ENCODE peak calls at places on chromosomes 5 and 9, in nine cellular contexts. O, B, J, S, Y, V, C, X and L are unnamed samples. For H3K36me3, the result is how much of the 10 kb centered on the place peaks cover.

GRCh38 chr5:123610209-123610608 is 98.2 kb downstream of the CSNK1G3 start:
- DNase-seq in O (no peak), X (no peak), B (no peak), C (no peak), Y (no peak), V (peak), S (no peak), J (no peak), L (no peak)

GRCh38 chr9:93286252-93287188 is 102.6 kb downstream of the WNK2 start:
- DNase-seq in S (no peak), X (no peak), J (no peak), C (no peak), O (no peak), V (no peak), Y (no peak), B (no peak), L (no peak)

GRCh38 chr5:86665984-86666760 is 48.4 kb downstream of the COX7C start:
- DNase-seq in C (no peak), S (no peak), X (peak), J (no peak), B (peak), V (no peak), O (no peak), Y (no peak), L (peak)

GRCh38 chr5:54832066-54832465 is 153.3 kb downstream of the ESM1 start:
- DNase-seq in C (no peak), O (no peak), V (peak), J (no peak), X (no peak), Y (no peak), S (no peak), B (no peak), L (no peak)

GRCh38 chr9:97763884-97764283 is 66.7 kb upstream of the XPA start:
- DNase-seq in C (no peak), B (no peak), S (no peak), O (no peak), Y (no peak), J (no peak), X (no peak), V (no peak), L (no peak)

GRCh38 chr9:124222918-124223720 is 34.6 kb upstream of the NEK6 start:
- DNase-seq in X (peak), J (peak), Y (peak), B (peak), S (peak), O (peak), C (peak), V (peak), L (no peak)

GRCh38 chr5:180689071-180689694 is 39.8 kb upstream of the FLT4 start:
- DNase-seq in Y (no peak), C (no peak), V (no peak), O (no peak), J (no peak), S (no peak), B (no peak), X (no peak), L (no peak)

GRCh38 chr5:150671509-150672236 is 10.6 kb downstream of the MYOZ3 start:
- DNase-seq in O (no peak), Y (no peak), J (no peak), S (no peak), X (no peak), V (no peak), C (no peak), B (no peak), L (no peak)

GRCh38 chr5:43691275-43691674 is 88.3 kb downstream of the NNT start:
- DNase-seq in O (no peak), J (no peak), C (no peak), S (no peak), V (no peak), B (no peak), X (no peak), Y (no peak), L (no peak)

GRCh38 chr5:75734913-75735789 is 17.9 kb upstream of the POC5 start:
- DNase-seq in V (no peak), X (peak), S (peak), O (no peak), B (peak), Y (peak), J (no peak), C (no peak), L (no peak)

GRCh38 chr9:134059188-134059641 is 8.6 kb downstream of the BRD3 start:
- DNase-seq in J (no peak), C (no peak), S (no peak), B (peak), Y (no peak), V (no peak), X (peak), O (peak), L (no peak)

GRCh38 chr9:2824564-2824963 is 19.3 kb downstream of the PUM3 start:
- DNase-seq in V (no peak), J (no peak), B (no peak), O (no peak), X (no peak), S (no peak), Y (no peak), C (no peak), L (no peak)

GRCh38 chr5:12245429-12245828 is 341.2 kb upstream of the CTNND2 start:
- DNase-seq in V (no peak), C (no peak), J (no peak), S (no peak), Y (peak), X (no peak), O (no peak), B (no peak), L (no peak)

GRCh38 chr5:156411-157072 is 34.8 kb upstream of the LRRC14B start:
- DNase-seq in Y (no peak), C (no peak), J (no peak), S (no peak), B (peak), X (no peak), V (no peak), O (peak), L (no peak)

GRCh38 chr9:30714389-30714788 is 1670.1 kb upstream of the ACO1 start:
- DNase-seq in Y (no peak), B (no peak), J (no peak), X (no peak), O (no peak), C (no peak), V (no peak), S (no peak), L (no peak)

GRCh38 chr9:93954436-93955355 is at the start of gene BARX1:
- DNase-seq in V (no peak), J (no peak), Y (no peak), C (no peak), S (no peak), B (no peak), X (no peak), O (no peak), L (no peak)

GRCh38 chr9:123620258-123620657 is 264.3 kb downstream of the CRB2 start:
- DNase-seq in X (no peak), O (no peak), J (no peak), V (no peak), Y (no peak), S (no peak), C (no peak), B (no peak), L (no peak)

GRCh38 chr5:119537704-119538103 is 85.4 kb downstream of the HSD17B4 start:
- DNase-seq in S (no peak), Y (peak), X (no peak), V (no peak), J (no peak), O (no peak), B (no peak), C (no peak), L (no peak)

DNA sequence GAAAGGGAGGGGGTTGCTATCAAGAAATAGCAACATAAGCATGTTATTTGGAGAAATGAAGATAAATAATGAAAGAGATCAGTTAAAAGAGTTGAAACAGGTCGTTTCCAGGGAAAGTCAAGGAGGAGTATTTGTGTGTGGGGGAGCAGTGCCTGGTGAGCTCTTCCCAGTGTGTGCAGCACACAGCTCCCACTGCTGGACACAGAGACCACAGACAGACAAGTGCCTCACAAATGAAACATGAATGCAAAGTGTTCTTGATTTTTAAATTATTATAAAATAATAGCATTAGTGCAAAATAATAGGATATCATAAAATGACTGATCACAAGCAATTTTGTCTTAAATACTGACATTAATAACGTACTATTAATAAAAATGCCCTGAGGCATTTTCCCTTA is 40.8 kb downstream of the LIFR start:
- DNase-seq in X (no peak), S (no peak), O (no peak), B (no peak), J (no peak), V (peak), Y (peak), C (no peak), L (no peak)
- TF ChIP-seq CTCF in X (peak), S (peak), O (peak), B (no peak), J (peak), V (peak), Y (peak), C (no peak), L (peak)

DNA sequence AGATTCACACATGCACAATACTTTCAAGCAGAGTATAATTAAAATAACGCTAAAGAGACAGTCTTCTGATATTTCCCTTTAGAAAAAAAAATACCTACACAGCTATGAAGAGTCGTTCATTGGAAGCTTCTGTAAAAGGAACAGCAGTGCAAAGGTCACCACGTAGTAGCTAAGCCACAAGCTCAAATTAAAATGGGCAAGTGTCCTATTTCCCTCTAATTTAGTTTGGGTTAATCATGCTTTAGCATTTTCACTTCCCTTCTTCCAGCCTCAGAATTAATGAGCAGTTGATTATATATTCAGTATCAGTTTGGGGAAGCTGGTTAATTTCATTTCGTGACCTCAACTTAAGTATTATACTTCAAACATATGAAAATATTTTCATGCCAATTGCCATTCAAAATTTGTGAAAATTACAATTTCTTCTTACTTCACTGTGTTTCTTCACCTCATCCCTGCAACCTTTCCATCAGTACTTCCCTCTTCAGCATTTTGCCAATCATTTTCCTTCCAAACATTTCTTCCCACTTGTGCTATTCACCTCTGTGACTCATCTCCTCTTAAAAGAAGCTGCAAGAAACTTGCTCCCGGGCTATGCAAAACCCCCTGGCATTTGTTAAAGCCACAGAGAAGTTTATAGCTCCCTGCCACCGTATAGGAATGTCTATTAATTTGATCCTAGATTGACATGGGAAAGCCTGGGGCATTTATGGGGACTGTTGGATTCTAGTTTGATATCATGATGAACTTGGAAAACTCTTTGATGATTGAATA is 83.0 kb downstream of the DMRTA1 start:
- DNase-seq in J (no peak), V (no peak), X (no peak), S (no peak), C (no peak), Y (peak), O (no peak), B (no peak), L (no peak)
- H3K27ac ChIP-seq in J (no peak), V (no peak), X (no peak), S (no peak), C (no peak), Y (peak), O (no peak), B (no peak), L (no peak)

DNA sequence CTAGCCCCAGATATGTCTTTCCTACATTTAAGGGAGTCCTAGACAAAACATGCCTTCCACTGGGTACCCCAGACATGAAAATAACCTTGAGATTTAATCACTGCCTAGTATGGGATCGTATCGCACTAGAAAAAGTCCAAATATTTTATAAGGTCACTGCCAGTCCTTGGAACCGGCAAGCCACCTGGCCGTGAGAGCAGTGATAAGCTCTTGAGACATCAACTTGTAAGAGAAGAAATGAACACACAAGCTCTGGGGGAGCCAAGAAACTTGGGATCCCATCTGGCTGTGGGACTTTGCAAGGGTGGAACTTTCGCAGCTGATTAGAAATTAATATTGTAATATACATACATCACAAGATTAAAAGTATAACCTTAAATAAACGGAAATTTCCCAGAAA is 21.5 kb downstream of the MYO10 start:
- DNase-seq in X (no peak), S (no peak), V (no peak), J (no peak), B (no peak), Y (no peak), O (no peak), C (no peak), L (no peak)
- H3K36me3 ChIP-seq in X (under half), S (under half), V (under half), J (under half), B (under half), Y (under half), O (under half), C (under half), L (under half)

GRCh38 chr5:28766565-28767158 is 1728.3 kb upstream of the CDH9 start:
- DNase-seq in B (no peak), O (no peak), C (no peak), X (no peak), S (no peak), Y (peak), V (peak), J (no peak), L (no peak)
- TF ChIP-seq CTCF in B (no peak), O (peak), C (peak), X (no peak), S (no peak), Y (peak), V (no peak), J (peak), L (peak)

DNA sequence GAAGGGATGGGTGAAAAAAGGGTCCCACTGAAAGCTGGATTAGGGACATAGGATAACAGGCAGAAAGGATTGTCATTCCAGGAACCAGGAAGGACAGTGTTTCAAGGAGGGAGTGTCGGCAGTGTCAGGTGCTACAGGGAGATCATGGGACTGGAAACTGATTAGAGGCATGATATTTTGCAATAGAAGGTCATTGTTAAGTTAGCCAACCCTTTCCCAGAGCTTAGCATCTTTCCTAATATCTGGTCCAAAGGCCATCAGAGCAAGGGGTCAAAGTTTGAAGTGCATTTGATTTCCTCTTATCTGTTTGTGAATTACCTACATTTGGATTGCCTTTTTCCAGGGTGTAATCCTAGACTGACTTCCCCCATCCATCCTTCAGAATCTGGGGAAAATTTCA is 91.3 kb downstream of the DOCK2 start:
- DNase-seq in V (no peak), Y (no peak), S (no peak), B (no peak), O (no peak), X (no peak), J (no peak), C (no peak), L (no peak)
- H3K27ac ChIP-seq in V (no peak), Y (no peak), S (no peak), B (no peak), O (no peak), X (no peak), J (no peak), C (no peak), L (no peak)

GRCh38 chr5:172915514-172915913 is 43.7 kb upstream of the RPL26L1 start:
- DNase-seq in C (no peak), S (no peak), V (no peak), X (no peak), O (no peak), B (no peak), J (no peak), Y (no peak), L (no peak)
- H3K36me3 ChIP-seq in C (under half), S (under half), V (under half), X (under half), O (half or more), B (under half), J (under half), Y (under half), L (half or more)

GRCh38 chr5:174583071-174583470 is 141.3 kb upstream of the MSX2 start:
- DNase-seq in Y (no peak), V (no peak), X (no peak), S (no peak), C (no peak), O (no peak), B (no peak), J (no peak), L (no peak)

GRCh38 chr5:174576042-174576441 is 148.3 kb upstream of the MSX2 start:
- DNase-seq in B (no peak), J (no peak), X (no peak), V (no peak), S (no peak), C (no peak), Y (no peak), O (no peak), L (no peak)

GRCh38 chr5:174585472-174585871 is 138.9 kb upstream of the MSX2 start:
- DNase-seq in V (no peak), J (no peak), Y (no peak), X (no peak), B (no peak), O (no peak), C (no peak), S (no peak), L (no peak)

DNA sequence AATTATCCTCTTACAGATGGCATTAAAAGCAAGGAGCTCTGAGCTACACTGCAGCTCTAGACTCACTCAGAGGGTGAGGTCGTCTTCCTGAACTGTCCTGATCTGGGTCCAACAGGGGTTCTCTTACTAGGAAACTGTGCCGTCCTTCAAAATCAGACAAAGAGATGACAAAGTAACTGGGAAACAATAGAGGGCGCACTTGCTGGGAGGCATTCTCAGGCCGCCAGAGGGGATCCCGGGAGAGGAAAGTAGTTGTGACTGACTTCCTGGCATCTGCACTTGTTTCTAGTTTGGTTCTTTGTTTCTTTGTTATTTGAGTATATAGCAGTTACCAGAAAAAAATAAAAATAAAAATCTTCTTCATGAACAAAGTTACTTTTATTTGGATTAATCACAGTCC is 142.9 kb upstream of the MSX2 start:
- DNase-seq in V (peak), X (no peak), C (no peak), S (no peak), B (peak), J (no peak), Y (peak), O (no peak), L (no peak)
- TF ChIP-seq CTCF in V (no peak), X (no peak), C (no peak), S (peak), B (peak), J (no peak), Y (peak), O (peak), L (peak)

GRCh38 chr5:173972844-173973613 is 15.9 kb upstream of the C5orf47 start:
- DNase-seq in Y (peak), V (peak), C (peak), B (peak), X (peak), O (peak), J (peak), S (peak), L (no peak)

GRCh38 chr5:173970878-173971650 is 17.9 kb upstream of the C5orf47 start:
- DNase-seq in J (no peak), B (no peak), Y (no peak), O (no peak), S (no peak), X (no peak), V (no peak), C (no peak), L (no peak)

GRCh38 chr5:173974688-173975239 is 14.2 kb upstream of the C5orf47 start:
- DNase-seq in V (no peak), C (no peak), S (no peak), X (no peak), J (no peak), B (no peak), Y (no peak), O (no peak), L (no peak)

GRCh38 chr5:173971681-173972080 is 17.3 kb upstream of the C5orf47 start:
- DNase-seq in O (no peak), B (no peak), Y (no peak), S (no peak), J (no peak), C (no peak), V (no peak), X (no peak), L (no peak)

GRCh38 chr5:173973614-173973969 is 15.4 kb upstream of the C5orf47 start:
- DNase-seq in X (peak), J (no peak), O (peak), S (no peak), Y (peak), B (peak), V (no peak), C (peak), L (no peak)
- H3K27ac ChIP-seq in X (no peak), J (no peak), O (peak), S (peak), Y (no peak), B (no peak), V (no peak), C (no peak), L (no peak)

GRCh38 chr5:96316487-96316886 is 116.6 kb downstream of the PCSK1 start:
- DNase-seq in V (no peak), Y (no peak), X (no peak), J (no peak), O (no peak), B (no peak), S (no peak), C (no peak), L (no peak)
- H3K36me3 ChIP-seq in V (under half), Y (under half), X (under half), J (under half), O (under half), B (under half), S (under half), C (under half), L (under half)